ENCODE peak calls at places on chromosomes 12 and 14, in nine cellular contexts. C is ELR; N is NCI-H1694 treated with DMSO at 0.1 percent for 48 hours; R is esophagus muscularis mucosa; T is stimulated activated CD4-positive, alpha-beta T cell treated with anti-CD3 and anti-CD28 coated beads, Interleukin-1b, Interleukin-23, amount 100 ng/mL, for 24 hours; P is NCI-H1092 treated with DMSO at 0.1 percent for 48 hours; G is esophagus squamous epithelium; J is stimulated activated CD8-positive, alpha-beta memory T cell treated with anti-CD3 and anti-CD28 coated beads, Interleukin-2, amount 100 ng/mL, for 1 hour; D is HT-29. F is an unnamed sample.
A peak's percentile ranks its signal among the peaks of the same experiment; 100 is the strongest.

GRCh38 chr12:32052300-32052691 is 54.4 kb upstream of the BICD1 start:
- DNase-seq in C (no peak), N (no peak), R (no peak), T (no peak), P (no peak), G (no peak), J (no peak), D (no peak), F (no peak)

GRCh38 chr14:75333523-75334190 is 55.0 kb downstream of the FOS start:
- DNase-seq in C (no peak), N (no peak), R (no peak), T (no peak), P (no peak), G (no peak), J (no peak), D (no peak), F (no peak)

GRCh38 chr12:54054442-54055332 is 1.1 kb downstream of the HOXC4 start:
- DNase-seq in C (no peak), N (no peak), R (no peak), T (no peak), P (peak; percentile 57), G (no peak), J (no peak), D (no peak), F (no peak)

GRCh38 chr12:7374423-7375144 is 69.4 kb downstream of the CD163L1 start:
- DNase-seq in C (peak; percentile 62), N (peak; percentile 66), R (no peak), T (no peak), P (no peak), G (no peak), J (no peak), D (peak; percentile 69), F (no peak)

GRCh38 chr14:56630707-56631106 is 51.1 kb downstream of the TMEM260 start:
- DNase-seq in C (no peak), N (no peak), R (no peak), T (no peak), P (no peak), G (no peak), J (no peak), D (no peak), F (no peak)

GRCh38 chr12:109919466-109919865 is 19.4 kb downstream of the TCHP start:
- DNase-seq in C (no peak), N (no peak), R (no peak), T (no peak), P (no peak), G (no peak), J (no peak), D (no peak), F (no peak)

GRCh38 chr14:22124071-22124613 is 450.5 kb upstream of the OR4E1 start:
- DNase-seq in C (no peak), N (no peak), R (no peak), T (no peak), P (no peak), G (no peak), J (no peak), D (no peak), F (no peak)

GRCh38 chr14:99129998-99130397 is 142.0 kb downstream of the BCL11B start:
- DNase-seq in C (no peak), N (no peak), R (no peak), T (no peak), P (no peak), G (no peak), J (no peak), D (no peak), F (no peak)

GRCh38 chr12:78562358-78563205 is 302.0 kb upstream of the SYT1 start:
- DNase-seq in C (peak; percentile 55), N (peak; percentile 27), R (no peak), T (no peak), P (peak; percentile 38), G (no peak), J (no peak), D (peak; percentile 47), F (no peak)

GRCh38 chr12:75853621-75854020 is 178.0 kb downstream of the PHLDA1 start:
- DNase-seq in C (no peak), N (peak; percentile 18), R (no peak), T (no peak), P (no peak), G (no peak), J (no peak), D (no peak), F (no peak)

GRCh38 chr14:77140343-77140936 is 1.2 kb downstream of the ZDHHC22 start:
- DNase-seq in C (peak; percentile 21), N (peak; percentile 63), R (no peak), T (no peak), P (peak; percentile 50), G (no peak), J (no peak), D (no peak), F (no peak)

GRCh38 chr12:5960783-5961182 is 15.7 kb upstream of the ANO2 start:
- DNase-seq in C (no peak), N (no peak), R (peak; percentile 57), T (no peak), P (no peak), G (no peak), J (no peak), D (no peak), F (no peak)

GRCh38 chr14:30354439-30354838 is 204.5 kb upstream of the G2E3 start:
- DNase-seq in C (no peak), N (no peak), R (no peak), T (no peak), P (no peak), G (no peak), J (no peak), D (no peak), F (no peak)

GRCh38 chr14:88551094-88551870 is 3.5 kb downstream of the PTPN21 start:
- DNase-seq in C (peak; percentile 93), N (no peak), R (no peak), T (peak; percentile 42), P (peak; percentile 89), G (no peak), J (peak; percentile 17), D (peak; percentile 77), F (no peak)

GRCh38 chr14:92914087-92914656 is 8.8 kb upstream of the CHGA start:
- DNase-seq in C (peak; percentile 27), N (no peak), R (no peak), T (no peak), P (no peak), G (no peak), J (no peak), D (peak; percentile 18), F (no peak)

GRCh38 chr12:108826807-108827721 is 30.3 kb downstream of the SSH1 start:
- DNase-seq in C (peak; percentile 58), N (no peak), R (no peak), T (no peak), P (no peak), G (no peak), J (no peak), D (no peak), F (no peak)

GRCh38 chr12:2054091-2055018 is 1.6 kb downstream of the CACNA1C start:
- DNase-seq in C (no peak), N (peak; percentile 13), R (no peak), T (no peak), P (peak; percentile 64), G (no peak), J (no peak), D (no peak), F (no peak)

GRCh38 chr12:109621864-109622485 is 48.4 kb downstream of the MVK start:
- DNase-seq in C (no peak), N (peak; percentile 61), R (no peak), T (no peak), P (peak; percentile 81), G (no peak), J (no peak), D (no peak), F (no peak)

GRCh38 chr12:53194973-53195372 is 12.1 kb downstream of the ITGB7 start:
- DNase-seq in C (no peak), N (no peak), R (no peak), T (no peak), P (no peak), G (no peak), J (no peak), D (no peak), F (no peak)

GRCh38 chr12:73892181-73892580 is 645.5 kb upstream of the ATXN7L3B start:
- DNase-seq in C (no peak), N (no peak), R (no peak), T (no peak), P (no peak), G (no peak), J (no peak), D (peak; percentile 23), F (no peak)

F was measured in activated gamma-delta T cell.